ENCODE peak calls at places on chromosomes 12 and 14, in nine cellular contexts. One of them, this sample, is unnamed.

GRCh38 chr12:58916891-58917570 is 3.3 kb downstream of the LRIG3 start:
- DNase-seq in IMR-90: peak
- DNase-seq in left lung: peak
- DNase-seq in GF-D8: no peak
- DNase-seq in H54: no peak
- DNase-seq in activated gamma-delta T cell treated with anti-CD3 and anti-CD28 coated beads, Interleukin-2, amount 50 U/mL, for 16 hours: no peak
- DNase-seq in transverse colon: peak
- DNase-seq in NCI-H1092: no peak
- DNase-seq in activated CD4-positive, alpha-beta memory T cell treated with anti-CD3 and anti-CD28 coated beads, Interleukin-2, amount 10 ng/mL, durations not matched to agents 7 days and 5 days: no peak
- DNase-seq in this sample: no peak

GRCh38 chr12:46473634-46474201 is 101.1 kb upstream of the SLC38A2 start:
- DNase-seq in IMR-90: peak
- DNase-seq in left lung: peak
- DNase-seq in GF-D8: peak
- DNase-seq in H54: peak
- DNase-seq in activated gamma-delta T cell treated with anti-CD3 and anti-CD28 coated beads, Interleukin-2, amount 50 U/mL, for 16 hours: no peak
- DNase-seq in transverse colon: peak
- DNase-seq in NCI-H1092: peak
- DNase-seq in activated CD4-positive, alpha-beta memory T cell treated with anti-CD3 and anti-CD28 coated beads, Interleukin-2, amount 10 ng/mL, durations not matched to agents 7 days and 5 days: no peak
- DNase-seq in this sample: peak

GRCh38 chr14:23481362-23481970 is 12.0 kb downstream of the NGDN start:
- DNase-seq in IMR-90: peak
- DNase-seq in left lung: no peak
- DNase-seq in GF-D8: no peak
- DNase-seq in H54: no peak
- DNase-seq in activated gamma-delta T cell treated with anti-CD3 and anti-CD28 coated beads, Interleukin-2, amount 50 U/mL, for 16 hours: no peak
- DNase-seq in transverse colon: no peak
- DNase-seq in NCI-H1092: no peak
- DNase-seq in activated CD4-positive, alpha-beta memory T cell treated with anti-CD3 and anti-CD28 coated beads, Interleukin-2, amount 10 ng/mL, durations not matched to agents 7 days and 5 days: no peak
- DNase-seq in this sample: no peak

GRCh38 chr12:19925881-19926665 is 442.3 kb upstream of the PDE3A start:
- DNase-seq in IMR-90: no peak
- DNase-seq in left lung: no peak
- DNase-seq in GF-D8: no peak
- DNase-seq in H54: no peak
- DNase-seq in activated gamma-delta T cell treated with anti-CD3 and anti-CD28 coated beads, Interleukin-2, amount 50 U/mL, for 16 hours: no peak
- DNase-seq in transverse colon: no peak
- DNase-seq in NCI-H1092: no peak
- DNase-seq in activated CD4-positive, alpha-beta memory T cell treated with anti-CD3 and anti-CD28 coated beads, Interleukin-2, amount 10 ng/mL, durations not matched to agents 7 days and 5 days: no peak
- DNase-seq in this sample: no peak

GRCh38 chr14:77616133-77616453 is 344 bp downstream of the SPTLC2 start:
- DNase-seq in IMR-90: no peak
- DNase-seq in left lung: peak
- DNase-seq in GF-D8: no peak
- DNase-seq in H54: no peak
- DNase-seq in activated gamma-delta T cell treated with anti-CD3 and anti-CD28 coated beads, Interleukin-2, amount 50 U/mL, for 16 hours: no peak
- DNase-seq in transverse colon: no peak
- DNase-seq in NCI-H1092: no peak
- DNase-seq in activated CD4-positive, alpha-beta memory T cell treated with anti-CD3 and anti-CD28 coated beads, Interleukin-2, amount 10 ng/mL, durations not matched to agents 7 days and 5 days: no peak
- DNase-seq in this sample: no peak

GRCh38 chr14:103551338-103551762 is 11.1 kb downstream of the BAG5 start:
- DNase-seq in IMR-90: no peak
- DNase-seq in left lung: no peak
- DNase-seq in GF-D8: no peak
- DNase-seq in H54: no peak
- DNase-seq in activated gamma-delta T cell treated with anti-CD3 and anti-CD28 coated beads, Interleukin-2, amount 50 U/mL, for 16 hours: no peak
- DNase-seq in transverse colon: no peak
- DNase-seq in NCI-H1092: no peak
- DNase-seq in activated CD4-positive, alpha-beta memory T cell treated with anti-CD3 and anti-CD28 coated beads, Interleukin-2, amount 10 ng/mL, durations not matched to agents 7 days and 5 days: no peak
- DNase-seq in this sample: peak

GRCh38 chr14:64506751-64507150 is 2.2 kb downstream of the ZBTB1 start:
- DNase-seq in IMR-90: no peak
- DNase-seq in left lung: no peak
- DNase-seq in GF-D8: no peak
- DNase-seq in H54: no peak
- DNase-seq in activated gamma-delta T cell treated with anti-CD3 and anti-CD28 coated beads, Interleukin-2, amount 50 U/mL, for 16 hours: no peak
- DNase-seq in transverse colon: no peak
- DNase-seq in NCI-H1092: no peak
- DNase-seq in activated CD4-positive, alpha-beta memory T cell treated with anti-CD3 and anti-CD28 coated beads, Interleukin-2, amount 10 ng/mL, durations not matched to agents 7 days and 5 days: no peak
- DNase-seq in this sample: no peak

GRCh38 chr14:106844608-106845285 is 1318.4 kb downstream of the TMEM121 start:
- DNase-seq in IMR-90: no peak
- DNase-seq in left lung: peak
- DNase-seq in GF-D8: peak
- DNase-seq in H54: no peak
- DNase-seq in activated gamma-delta T cell treated with anti-CD3 and anti-CD28 coated beads, Interleukin-2, amount 50 U/mL, for 16 hours: peak
- DNase-seq in transverse colon: peak
- DNase-seq in NCI-H1092: no peak
- DNase-seq in activated CD4-positive, alpha-beta memory T cell treated with anti-CD3 and anti-CD28 coated beads, Interleukin-2, amount 10 ng/mL, durations not matched to agents 7 days and 5 days: peak
- DNase-seq in this sample: peak

GRCh38 chr14:91244501-91244901 is at the start of gene GPR68:
- DNase-seq in IMR-90: peak
- DNase-seq in left lung: peak
- DNase-seq in GF-D8: no peak
- DNase-seq in H54: peak
- DNase-seq in activated gamma-delta T cell treated with anti-CD3 and anti-CD28 coated beads, Interleukin-2, amount 50 U/mL, for 16 hours: no peak
- DNase-seq in transverse colon: peak
- DNase-seq in NCI-H1092: peak
- DNase-seq in activated CD4-positive, alpha-beta memory T cell treated with anti-CD3 and anti-CD28 coated beads, Interleukin-2, amount 10 ng/mL, durations not matched to agents 7 days and 5 days: no peak
- DNase-seq in this sample: no peak

GRCh38 chr12:100995201-100995600 is 200.6 kb downstream of the ANO4 start:
- DNase-seq in IMR-90: peak
- DNase-seq in left lung: no peak
- DNase-seq in GF-D8: no peak
- DNase-seq in H54: no peak
- DNase-seq in activated gamma-delta T cell treated with anti-CD3 and anti-CD28 coated beads, Interleukin-2, amount 50 U/mL, for 16 hours: no peak
- DNase-seq in transverse colon: no peak
- DNase-seq in NCI-H1092: no peak
- DNase-seq in activated CD4-positive, alpha-beta memory T cell treated with anti-CD3 and anti-CD28 coated beads, Interleukin-2, amount 10 ng/mL, durations not matched to agents 7 days and 5 days: no peak
- DNase-seq in this sample: no peak